ENCODE peak calls at places on chromosomes 1 and 21, in seven cellular contexts. N is endothelial cell, T is cardiac muscle cell, J is body of pancreas, S is heart right ventricle, D is neural crest cell, Z is progenitor cell of endocrine pancreas. B is an unnamed sample.

GRCh38 chr1:211548321-211549091 is 30.5 kb downstream of the SLC30A1 start:
- DNase-seq in N (no peak), T (no peak), J (no peak), S (no peak), D (no peak), Z (no peak), B (no peak)

GRCh38 chr21:42381347-42381984 is 14.4 kb downstream of the TMPRSS3 start:
- DNase-seq in N (peak), T (peak), J (peak), S (no peak), D (no peak), Z (no peak), B (no peak)

GRCh38 chr1:22889213-22889827 is 83.3 kb downstream of the LACTBL1 start:
- DNase-seq in N (peak), T (peak), J (peak), S (no peak), D (no peak), Z (no peak), B (no peak)

GRCh38 chr1:106360252-106360651 is 696.2 kb upstream of the PRMT6 start:
- DNase-seq in N (no peak), T (no peak), J (no peak), S (no peak), D (no peak), Z (no peak), B (no peak)

GRCh38 chr21:45791562-45792418 is 148.3 kb downstream of the PCBP3 start:
- DNase-seq in N (no peak), T (no peak), J (no peak), S (no peak), D (no peak), Z (no peak), B (no peak)

GRCh38 chr1:209349372-209350324 is 233.9 kb upstream of the CAMK1G start:
- DNase-seq in N (no peak), T (peak), J (no peak), S (no peak), D (no peak), Z (no peak), B (no peak)

GRCh38 chr1:175128523-175128922 is 60.9 kb downstream of the TNN start:
- DNase-seq in N (no peak), T (no peak), J (no peak), S (no peak), D (no peak), Z (no peak), B (peak)

GRCh38 chr1:11364170-11364569 is 91.2 kb downstream of the UBIAD1 start:
- DNase-seq in N (no peak), T (no peak), J (peak), S (no peak), D (no peak), Z (no peak), B (no peak)

GRCh38 chr1:30328401-30329262 is 394.8 kb downstream of the MATN1 start:
- DNase-seq in N (no peak), T (no peak), J (no peak), S (no peak), D (no peak), Z (peak), B (peak)

GRCh38 chr1:62841587-62842169 is 57.7 kb downstream of the ATG4C start:
- DNase-seq in N (peak), T (peak), J (no peak), S (peak), D (peak), Z (no peak), B (no peak)

GRCh38 chr1:22470227-22470626 is 18.6 kb downstream of the ZBTB40 start:
- DNase-seq in N (no peak), T (no peak), J (no peak), S (no peak), D (no peak), Z (no peak), B (no peak)

GRCh38 chr1:26999440-26999987 is 6.0 kb downstream of the TRNP1 start:
- DNase-seq in N (peak), T (peak), J (peak), S (peak), D (no peak), Z (no peak), B (peak)

GRCh38 chr1:24711329-24711728 is 33.9 kb upstream of the CLIC4 start:
- DNase-seq in N (no peak), T (no peak), J (no peak), S (no peak), D (no peak), Z (no peak), B (no peak)

GRCh38 chr1:110312188-110313121 is 26.7 kb upstream of the RBM15 start:
- DNase-seq in N (peak), T (peak), J (peak), S (peak), D (peak), Z (peak), B (peak)
- TF ChIP-seq CTCF in N (peak), T (peak), J (peak), S (peak), D (peak), Z (peak), B (peak)

DNA sequence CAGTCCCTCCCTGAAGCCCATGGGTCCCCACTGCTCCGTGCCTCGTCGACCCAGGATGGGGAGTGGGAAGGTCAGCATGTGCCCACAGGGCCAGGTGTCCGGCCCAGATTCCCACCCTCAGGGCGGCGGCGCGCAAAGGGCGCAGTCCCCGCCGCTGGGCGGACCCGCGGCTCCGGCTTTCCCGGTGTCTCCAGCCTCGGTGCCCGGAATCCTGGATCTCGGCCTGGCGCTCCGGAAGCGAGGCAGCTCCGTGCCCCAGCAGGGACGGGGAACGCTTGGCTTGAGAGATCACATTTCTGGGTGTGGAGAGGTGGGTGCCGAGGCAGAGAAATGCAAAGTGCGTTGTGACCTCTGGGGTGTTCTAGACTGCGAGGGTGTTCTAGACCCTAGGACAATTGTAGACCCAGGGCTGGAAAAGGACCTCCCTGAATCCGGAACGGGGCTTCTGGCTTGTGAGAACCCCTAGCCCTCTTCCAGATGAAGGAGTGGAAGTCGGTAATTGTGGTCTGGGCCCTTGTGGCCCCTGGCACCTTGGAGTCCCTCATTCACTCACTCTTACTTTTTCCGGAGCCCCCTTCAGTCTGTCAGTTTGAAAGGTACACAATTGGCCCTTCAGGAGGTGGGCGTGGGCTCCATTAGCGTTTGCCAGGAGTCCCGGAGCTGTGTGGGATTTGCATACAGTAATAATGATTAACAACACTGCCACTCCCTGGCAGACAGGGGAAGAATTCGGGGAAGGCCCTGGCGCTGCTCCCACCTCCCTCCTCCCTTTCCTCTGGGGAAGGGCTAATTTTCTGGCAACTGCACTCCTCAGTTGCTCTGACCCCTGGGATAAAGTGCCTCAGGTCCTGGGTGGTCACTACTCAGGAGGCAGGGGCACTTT is 1.7 kb upstream of the KCND3 start:
- DNase-seq in N (peak), T (peak), J (peak), S (peak), D (peak), Z (peak), B (peak)
- TF ChIP-seq CTCF in N (no peak), T (peak), J (peak), S (peak), D (peak), Z (no peak), B (peak)

GRCh38 chr1:84539972-84540371 is 33.6 kb upstream of the GNG5 start:
- DNase-seq in N (no peak), T (no peak), J (no peak), S (no peak), D (no peak), Z (no peak), B (no peak)

GRCh38 chr1:84538599-84538998 is 32.2 kb upstream of the GNG5 start:
- DNase-seq in N (no peak), T (no peak), J (no peak), S (no peak), D (no peak), Z (no peak), B (no peak)

GRCh38 chr1:84540759-84541158 is 33.5 kb downstream of the CTBS start:
- DNase-seq in N (no peak), T (no peak), J (no peak), S (no peak), D (no peak), Z (no peak), B (no peak)

DNA sequence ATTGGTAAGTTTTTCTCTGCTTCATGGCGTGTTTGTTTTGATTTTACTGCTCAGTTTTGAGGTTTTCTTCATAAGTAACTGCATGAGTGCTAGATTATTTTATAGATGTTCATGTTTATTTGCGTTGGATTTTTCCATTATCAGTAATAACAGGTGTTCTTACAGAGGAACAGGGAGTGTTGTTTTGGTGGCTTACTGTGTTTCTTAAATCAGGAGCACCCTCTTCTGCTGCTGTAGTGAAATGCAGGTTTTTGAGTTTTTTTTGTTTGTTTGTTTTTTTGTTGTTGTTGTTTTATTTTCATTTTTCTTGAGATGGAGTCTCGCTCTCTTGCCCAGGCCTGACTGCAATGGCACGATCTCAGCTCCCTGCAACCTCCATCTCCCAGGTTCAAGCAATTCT is 32.6 kb downstream of the CTBS start:
- DNase-seq in N (no peak), T (no peak), J (no peak), S (no peak), D (no peak), Z (no peak), B (no peak)
- TF ChIP-seq CTCF in N (no peak), T (no peak), J (peak), S (peak), D (no peak), Z (peak), B (peak)

GRCh38 chr1:79507770-79508169 is 501.2 kb upstream of the ADGRL4 start:
- DNase-seq in N (no peak), T (no peak), J (no peak), S (no peak), D (no peak), Z (no peak), B (no peak)
- TF ChIP-seq CTCF in N (no peak), T (no peak), J (no peak), S (no peak), D (no peak), Z (no peak), B (no peak)

DNA sequence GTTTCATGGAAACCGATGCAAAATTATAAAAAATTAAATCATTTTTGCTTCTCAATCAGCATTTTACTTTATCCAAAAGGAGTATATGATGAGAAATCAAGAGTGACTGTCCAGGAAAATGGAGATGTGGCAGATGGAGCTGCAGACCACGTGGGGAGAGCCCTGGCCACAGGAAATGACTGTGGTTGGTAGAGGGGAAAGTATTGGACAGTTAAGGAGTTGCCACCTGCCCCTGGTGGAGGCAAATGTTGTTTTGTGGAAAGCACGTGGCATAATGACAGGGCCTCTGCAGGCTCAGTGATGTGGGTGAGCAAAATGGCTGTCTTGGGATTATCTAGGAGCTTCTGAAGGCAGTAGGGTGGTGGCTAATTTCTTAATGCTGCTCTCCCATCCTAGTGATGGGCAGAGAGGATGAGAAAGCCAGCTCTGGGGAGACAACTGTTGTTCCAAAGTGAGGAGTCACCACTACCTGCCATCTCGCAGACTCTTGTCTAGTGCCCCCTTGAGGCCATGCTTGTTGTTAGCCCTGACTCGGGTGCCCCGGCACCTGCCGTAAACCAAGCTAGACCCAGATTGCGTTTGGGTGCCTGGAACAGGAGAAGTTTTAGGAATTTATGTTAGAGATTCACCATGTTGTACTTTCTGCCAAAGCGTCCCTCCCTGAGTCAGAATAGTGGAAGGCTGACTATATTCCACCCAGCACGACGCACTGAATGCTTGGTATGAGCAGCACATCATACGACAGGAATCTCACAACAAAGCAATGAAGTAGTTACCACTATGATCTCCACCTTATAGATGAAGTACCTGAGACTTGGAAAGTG is 144.0 kb downstream of the ROR1 start:
- DNase-seq in N (peak), T (no peak), J (no peak), S (no peak), D (no peak), Z (no peak), B (no peak)
- TF ChIP-seq CTCF in N (peak), T (peak), J (no peak), S (no peak), D (peak), Z (peak), B (no peak)

GRCh38 chr1:179175011-179175934 is 54.2 kb downstream of the ABL2 start:
- DNase-seq in N (no peak), T (peak), J (no peak), S (no peak), D (peak), Z (no peak), B (no peak)
- TF ChIP-seq CTCF in N (no peak), T (no peak), J (no peak), S (no peak), D (peak), Z (no peak), B (no peak)

GRCh38 chr1:59924653-59925052 is 1.9 kb downstream of the CYP2J2 start:
- DNase-seq in N (no peak), T (no peak), J (no peak), S (no peak), D (no peak), Z (no peak), B (no peak)
- TF ChIP-seq CTCF in N (no peak), T (no peak), J (no peak), S (no peak), D (no peak), Z (no peak), B (no peak)

DNA sequence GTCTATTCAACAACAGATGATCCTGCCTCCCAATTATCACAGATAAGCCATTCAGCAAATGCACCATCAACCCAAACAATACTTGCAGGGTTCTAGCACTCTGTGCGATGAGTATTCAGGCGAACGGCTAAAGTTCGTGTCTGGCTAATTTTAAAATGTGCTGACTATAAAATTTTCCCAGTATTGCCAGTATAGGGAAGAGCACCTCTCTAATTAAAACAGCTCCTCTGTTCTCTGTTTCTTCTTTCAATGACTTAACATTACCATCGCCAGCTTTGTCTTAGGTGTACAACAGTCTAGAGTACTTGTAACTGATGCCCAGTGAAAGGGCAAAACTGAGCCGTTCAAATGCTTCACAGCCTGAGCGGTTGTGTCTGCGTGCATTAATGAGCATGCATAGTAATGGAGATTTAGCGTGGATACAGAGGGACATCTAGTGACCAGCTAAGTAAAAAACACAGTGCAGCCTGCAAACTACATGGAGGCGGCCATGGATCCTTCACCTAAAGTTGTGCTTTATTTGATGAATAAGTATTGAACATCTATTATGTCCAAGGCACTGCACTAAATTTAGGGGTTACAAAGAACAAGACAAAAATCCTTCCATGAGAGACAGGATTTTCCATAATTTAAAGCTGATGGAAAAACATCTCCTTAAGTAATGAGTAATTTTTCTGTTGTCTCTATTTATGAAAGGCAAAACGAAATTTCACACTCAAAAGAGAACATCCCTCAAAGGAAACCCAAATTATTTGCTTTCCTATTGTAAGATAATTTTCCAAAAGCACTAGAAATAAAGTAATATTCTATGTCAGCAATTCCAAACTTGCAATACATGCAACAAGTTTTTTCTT is 120.0 kb downstream of the SETD4 start:
- DNase-seq in N (peak), T (peak), J (peak), S (peak), D (peak), Z (no peak), B (peak)
- TF ChIP-seq CTCF in N (no peak), T (peak), J (peak), S (peak), D (peak), Z (peak), B (peak)

GRCh38 chr1:207397525-207397926 is 56.6 kb upstream of the CR2 start:
- DNase-seq in N (no peak), T (no peak), J (no peak), S (no peak), D (no peak), Z (no peak), B (no peak)
- TF ChIP-seq CTCF in N (no peak), T (no peak), J (no peak), S (no peak), D (no peak), Z (no peak), B (no peak)

GRCh38 chr1:162876751-162877150 is 15.8 kb upstream of the CCDC190 start:
- DNase-seq in N (no peak), T (no peak), J (no peak), S (no peak), D (no peak), Z (no peak), B (no peak)

GRCh38 chr1:162872981-162873380 is 12.0 kb upstream of the CCDC190 start:
- DNase-seq in N (no peak), T (no peak), J (no peak), S (no peak), D (no peak), Z (no peak), B (no peak)

GRCh38 chr1:162877412-162877811 is 16.4 kb upstream of the CCDC190 start:
- DNase-seq in N (no peak), T (no peak), J (no peak), S (no peak), D (no peak), Z (no peak), B (no peak)

GRCh38 chr1:162878000-162878596 is 17.1 kb upstream of the CCDC190 start:
- DNase-seq in N (peak), T (peak), J (peak), S (peak), D (peak), Z (peak), B (no peak)

DNA sequence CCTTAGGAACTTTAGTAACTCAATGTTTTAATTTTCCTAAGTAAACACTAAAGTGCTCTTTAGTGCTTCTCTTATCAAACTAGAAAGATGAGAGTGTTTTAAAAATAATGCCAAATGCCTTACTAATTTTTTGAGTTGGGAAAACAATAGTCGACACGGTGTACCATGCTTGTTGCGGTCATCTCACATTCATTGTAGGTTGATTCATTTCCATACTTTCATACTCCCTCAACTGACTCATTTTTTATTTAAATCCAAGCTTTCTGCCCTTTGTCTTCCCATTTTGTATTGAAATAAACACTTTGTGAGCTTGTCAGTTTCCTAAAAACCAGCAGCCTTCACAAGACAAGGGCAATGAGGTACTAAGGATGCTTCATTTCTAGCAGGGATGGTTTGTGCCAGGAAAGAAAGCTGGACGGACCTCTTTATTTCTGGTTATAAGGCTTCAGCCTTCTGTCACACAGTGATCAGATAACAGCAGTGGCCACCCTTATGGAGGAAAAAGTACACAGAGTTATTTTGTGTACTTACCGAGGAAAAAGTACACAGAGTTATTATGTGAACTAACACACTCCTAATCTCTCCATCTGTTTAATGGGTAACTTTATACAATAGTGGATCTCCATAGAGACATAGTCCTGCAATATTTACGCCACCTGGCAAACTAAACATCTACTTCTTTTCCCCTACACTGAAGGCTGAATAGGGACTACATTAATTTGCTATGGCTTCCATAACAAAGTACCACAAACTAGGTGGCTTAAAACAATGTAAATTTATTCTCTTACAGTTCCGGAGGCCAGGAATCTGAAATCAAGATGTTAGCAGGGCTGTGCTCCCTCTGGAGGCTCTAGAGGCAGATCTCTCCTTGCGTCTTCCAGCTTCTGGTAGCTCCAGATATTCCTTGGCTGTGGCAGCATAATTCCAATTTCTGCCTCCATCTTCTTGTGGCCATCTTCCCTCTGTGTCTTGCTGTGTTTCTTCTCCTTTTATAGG is 13.0 kb upstream of the CCDC190 start:
- DNase-seq in N (no peak), T (peak), J (no peak), S (no peak), D (no peak), Z (no peak), B (no peak)
- TF ChIP-seq CTCF in N (no peak), T (peak), J (no peak), S (no peak), D (no peak), Z (peak), B (no peak)